ENCODE peak calls at places on chromosomes 1 and 21, in ten cellular contexts. N is adrenal gland, E is gastrocnemius medialis, O is transverse colon, C is body of pancreas, A is K562, B is GM12891, S is A549, L is GM12878, Q is stomach. G is an unnamed sample.

GRCh38 chr1:235503333-235504121 is 725 bp downstream of the B3GALNT2 start:
- DNase-seq in N (peak), E (peak), O (peak), C (peak), A (no peak), B (no peak), S (peak), L (no peak), Q (peak), G (peak)

GRCh38 chr1:231272880-231273279 is 31.9 kb downstream of the GNPAT start:
- DNase-seq in N (no peak), E (no peak), O (no peak), C (no peak), A (no peak), B (no peak), S (no peak), L (no peak), Q (no peak), G (no peak)

GRCh38 chr1:216193839-216194443 is 229.3 kb downstream of the USH2A start:
- DNase-seq in N (no peak), E (no peak), O (no peak), C (no peak), A (no peak), B (no peak), S (no peak), L (no peak), Q (no peak), G (no peak)

GRCh38 chr1:32220746-32221580 is 1.2 kb downstream of the TMEM234 start:
- DNase-seq in N (no peak), E (no peak), O (no peak), C (no peak), A (no peak), B (no peak), S (no peak), L (peak), Q (no peak), G (peak)

GRCh38 chr1:197320991-197321531 is 53.0 kb downstream of the CRB1 start:
- DNase-seq in N (peak), E (no peak), O (no peak), C (peak), A (no peak), B (no peak), S (peak), L (no peak), Q (no peak), G (peak)

GRCh38 chr21:28872218-28872617 is 120.5 kb downstream of the LTN1 start:
- DNase-seq in N (no peak), E (no peak), O (no peak), C (no peak), A (no peak), B (no peak), S (no peak), L (no peak), Q (no peak), G (no peak)

GRCh38 chr1:85047472-85048295 is 616 bp downstream of the MCOLN3 start:
- DNase-seq in N (peak), E (no peak), O (peak), C (peak), A (no peak), B (no peak), S (peak), L (no peak), Q (no peak), G (peak)

GRCh38 chr21:43585924-43586411 is 73.3 kb downstream of the HSF2BP start:
- DNase-seq in N (peak), E (peak), O (no peak), C (peak), A (no peak), B (no peak), S (peak), L (no peak), Q (peak), G (peak)

GRCh38 chr1:18325151-18325550 is 155.6 kb upstream of the KLHDC7A start:
- DNase-seq in N (no peak), E (no peak), O (no peak), C (no peak), A (no peak), B (no peak), S (no peak), L (no peak), Q (no peak), G (no peak)

GRCh38 chr1:11051781-11052510 is 4.9 kb upstream of the MASP2 start:
- DNase-seq in N (no peak), E (no peak), O (no peak), C (no peak), A (no peak), B (no peak), S (no peak), L (no peak), Q (no peak), G (no peak)

GRCh38 chr1:110605901-110606783 is at the start of gene KCNA2:
- DNase-seq in N (no peak), E (no peak), O (peak), C (peak), A (no peak), B (no peak), S (no peak), L (no peak), Q (peak), G (peak)

GRCh38 chr1:113630340-113631327 is 128.7 kb downstream of the PHTF1 start:
- DNase-seq in N (no peak), E (no peak), O (no peak), C (no peak), A (no peak), B (no peak), S (no peak), L (no peak), Q (no peak), G (no peak)

GRCh38 chr1:116766616-116767469 is 12.6 kb downstream of the CD2 start:
- DNase-seq in N (no peak), E (no peak), O (no peak), C (no peak), A (no peak), B (no peak), S (no peak), L (no peak), Q (no peak), G (no peak)

GRCh38 chr1:75170006-75170405 is 35.8 kb downstream of the LHX8 start:
- DNase-seq in N (no peak), E (no peak), O (no peak), C (no peak), A (no peak), B (no peak), S (no peak), L (no peak), Q (no peak), G (no peak)

DNA sequence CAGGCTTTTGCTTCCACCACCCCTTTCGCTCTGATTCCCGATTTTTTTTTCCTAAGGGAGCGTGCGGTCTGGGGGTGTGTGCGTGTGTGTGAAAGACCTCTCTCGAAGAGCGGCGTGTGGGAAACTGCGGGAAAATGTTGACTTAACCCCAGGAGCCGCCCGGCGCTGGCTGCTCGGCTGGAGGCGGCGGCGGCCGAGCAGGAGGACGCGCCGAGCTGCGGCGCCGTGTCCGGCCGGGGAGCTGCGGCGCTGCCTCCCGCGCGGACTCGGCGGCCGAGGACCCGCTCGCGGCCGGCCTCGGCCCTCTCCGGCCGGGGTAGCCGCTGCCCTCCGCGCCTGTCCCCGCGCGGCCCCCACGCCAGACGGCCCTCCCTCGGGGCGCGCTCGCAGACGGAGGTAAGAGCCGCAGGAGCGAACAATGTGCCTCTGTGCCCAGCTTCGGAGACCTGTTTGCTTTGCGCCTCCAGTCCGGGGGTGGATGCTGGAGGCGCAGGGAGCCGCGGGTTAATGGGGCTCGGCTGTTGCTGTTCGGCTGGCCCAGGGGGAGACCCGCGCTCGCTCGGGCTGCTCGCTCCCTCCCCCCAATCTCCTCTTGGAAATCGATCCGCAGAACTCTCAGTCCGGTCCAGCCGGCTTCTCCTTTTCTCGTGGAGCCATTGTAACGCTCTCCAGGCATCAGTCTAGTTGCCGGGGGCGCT is 1.2 kb downstream of the ADGRL2 start:
- DNase-seq in N (peak), E (peak), O (no peak), C (peak), A (no peak), B (peak), S (no peak), L (no peak), Q (peak), G (peak)
- TF ChIP-seq POLR2A in N (no peak), E (no peak), O (no peak), C (no peak), A (no peak), B (no peak), S (no peak), L (no peak), Q (no peak), G (no peak)

GRCh38 chr21:14382835-14383595 is at the start of gene HSPA13:
- DNase-seq in N (peak), E (peak), O (peak), C (peak), A (peak), B (peak), S (peak), L (peak), Q (peak), G (peak)
- TF ChIP-seq POLR2A in N (peak), E (peak), O (peak), C (peak), A (peak), B (peak), S (peak), L (peak), Q (no peak), G (no peak)

DNA sequence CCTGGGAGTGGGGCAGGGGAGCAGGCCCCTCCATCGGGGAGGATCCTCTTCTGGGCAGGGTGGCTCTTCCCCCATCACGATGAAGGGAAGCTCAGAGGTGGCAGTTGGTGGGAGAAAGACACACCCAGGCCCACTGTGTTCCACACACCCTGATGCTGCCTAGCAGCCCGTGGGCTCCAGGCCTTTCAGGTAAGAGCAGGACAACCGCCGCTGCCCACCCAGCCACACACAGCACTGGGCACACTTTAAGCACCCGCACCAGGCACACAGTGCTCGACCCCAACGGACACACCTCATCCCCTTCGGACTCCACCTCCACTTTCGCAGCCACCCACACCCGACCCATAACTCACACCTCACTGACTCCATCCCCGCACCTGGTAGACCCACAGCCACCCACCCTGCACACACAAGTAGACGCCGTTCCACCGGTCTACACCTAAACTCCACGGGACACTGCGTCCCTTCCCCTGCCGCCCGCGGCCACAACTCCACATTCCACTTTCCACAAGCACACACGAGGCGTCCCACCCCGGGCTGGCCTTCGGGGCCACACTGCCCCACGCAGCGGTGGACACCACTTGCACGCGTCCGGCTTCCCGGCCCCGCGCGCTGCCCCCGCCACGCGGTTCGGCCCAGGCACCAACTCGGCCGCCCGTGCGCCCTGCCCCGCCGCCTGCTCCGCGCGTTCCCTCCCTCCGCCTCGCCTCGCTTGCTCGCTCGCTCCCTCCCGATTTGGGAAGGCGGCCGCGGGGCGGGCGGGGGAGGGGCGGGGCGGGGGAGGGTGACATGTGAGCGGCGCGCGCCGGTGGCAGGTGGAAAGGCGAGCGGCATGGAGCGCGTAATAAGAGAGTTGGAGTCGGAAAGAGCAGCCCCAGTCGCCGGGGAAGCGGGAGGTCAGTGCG is at the start of gene KCNQ4:
- DNase-seq in N (peak), E (peak), O (peak), C (peak), A (peak), B (peak), S (no peak), L (no peak), Q (peak), G (peak)
- TF ChIP-seq POLR2A in N (no peak), E (peak), O (peak), C (no peak), A (no peak), B (no peak), S (no peak), L (no peak), Q (no peak), G (no peak)

DNA sequence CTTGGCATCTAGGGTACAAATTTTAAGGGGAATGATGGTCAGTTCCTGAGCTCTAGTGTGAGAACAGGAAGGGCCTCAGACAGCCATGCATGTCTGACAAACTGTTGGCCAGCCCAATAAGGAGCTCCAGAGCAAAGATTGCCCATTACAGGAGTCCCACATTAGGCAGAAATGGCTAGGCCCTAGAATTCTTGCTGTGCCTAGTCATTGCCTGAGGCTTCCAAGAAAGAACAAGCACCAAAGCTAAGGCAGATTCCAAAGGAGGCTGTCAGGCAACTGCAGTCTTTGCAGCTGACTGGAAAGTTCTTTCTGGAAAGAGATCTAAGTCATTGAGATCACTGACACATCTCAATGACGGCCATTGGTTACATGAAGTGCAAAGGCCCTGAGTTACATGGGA is 3.9 kb upstream of the STIL start:
- DNase-seq in N (no peak), E (no peak), O (no peak), C (no peak), A (no peak), B (no peak), S (no peak), L (no peak), Q (no peak), G (no peak)
- TF ChIP-seq POLR2A in N (no peak), E (no peak), O (no peak), C (no peak), A (no peak), B (no peak), S (no peak), L (no peak), Q (no peak), G (no peak)

GRCh38 chr21:42403611-42404231 is at the start of gene UBASH3A:
- DNase-seq in N (no peak), E (no peak), O (peak), C (no peak), A (peak), B (no peak), S (no peak), L (no peak), Q (no peak), G (no peak)
- TF ChIP-seq POLR2A in N (no peak), E (no peak), O (no peak), C (no peak), A (peak), B (no peak), S (no peak), L (no peak), Q (no peak), G (no peak)

GRCh38 chr1:207823880-207824566 is 72.2 kb downstream of the CD46 start:
- DNase-seq in N (peak), E (peak), O (peak), C (peak), A (no peak), B (no peak), S (peak), L (peak), Q (peak), G (peak)
- TF ChIP-seq POLR2A in N (peak), E (peak), O (peak), C (peak), A (no peak), B (peak), S (peak), L (peak), Q (no peak), G (peak)

GRCh38 chr21:38123626-38124025 is 133.2 kb upstream of the KCNJ15 start:
- DNase-seq in N (no peak), E (no peak), O (no peak), C (no peak), A (no peak), B (no peak), S (no peak), L (no peak), Q (no peak), G (no peak)

GRCh38 chr21:38119793-38120192 is 137.0 kb upstream of the KCNJ15 start:
- DNase-seq in N (no peak), E (no peak), O (no peak), C (no peak), A (no peak), B (no peak), S (no peak), L (no peak), Q (no peak), G (no peak)

GRCh38 chr21:38115870-38116269 is 140.9 kb upstream of the KCNJ15 start:
- DNase-seq in N (no peak), E (no peak), O (no peak), C (no peak), A (no peak), B (no peak), S (no peak), L (no peak), Q (no peak), G (no peak)

GRCh38 chr21:38121888-38122705 is 134.7 kb upstream of the KCNJ15 start:
- DNase-seq in N (no peak), E (no peak), O (no peak), C (no peak), A (peak), B (no peak), S (no peak), L (no peak), Q (no peak), G (no peak)

GRCh38 chr21:38120984-38121855 is 135.6 kb upstream of the KCNJ15 start:
- DNase-seq in N (no peak), E (no peak), O (no peak), C (no peak), A (peak), B (no peak), S (no peak), L (no peak), Q (no peak), G (no peak)
- TF ChIP-seq POLR2A in N (no peak), E (no peak), O (no peak), C (no peak), A (peak), B (no peak), S (no peak), L (no peak), Q (no peak), G (no peak)

GRCh38 chr1:220046052-220046930 is at the start of gene EPRS1:
- DNase-seq in N (peak), E (peak), O (peak), C (peak), A (peak), B (peak), S (peak), L (peak), Q (peak), G (peak)
- TF ChIP-seq POLR2A in N (no peak), E (peak), O (peak), C (peak), A (peak), B (peak), S (peak), L (peak), Q (no peak), G (peak)

DNA sequence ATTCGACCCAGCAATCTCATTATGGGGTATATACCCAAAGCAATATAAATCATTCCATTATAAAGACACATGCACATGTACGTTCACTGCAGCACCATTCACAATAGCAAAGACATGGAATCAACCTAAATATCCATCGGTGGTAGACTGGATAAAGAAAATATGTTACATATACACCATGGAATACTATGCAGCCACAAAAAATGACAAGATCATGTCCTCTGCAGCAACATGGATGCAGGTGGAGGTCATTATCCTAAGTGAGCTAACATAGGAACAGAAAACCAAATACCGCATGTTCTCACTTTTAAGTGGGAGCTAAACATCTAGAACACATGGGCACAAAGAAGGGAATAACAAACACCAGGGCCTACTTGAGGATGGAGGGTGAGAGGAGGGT is 115.5 kb downstream of the PTPN14 start:
- DNase-seq in N (no peak), E (no peak), O (no peak), C (no peak), A (no peak), B (no peak), S (no peak), L (no peak), Q (no peak), G (no peak)
- TF ChIP-seq POLR2A in N (no peak), E (no peak), O (no peak), C (no peak), A (no peak), B (no peak), S (no peak), L (no peak), Q (no peak), G (no peak)

GRCh38 chr1:168513656-168514404 is 30.0 kb downstream of the XCL2 start:
- DNase-seq in N (no peak), E (no peak), O (no peak), C (no peak), A (no peak), B (no peak), S (no peak), L (no peak), Q (no peak), G (no peak)
- TF ChIP-seq POLR2A in N (no peak), E (no peak), O (no peak), C (no peak), A (no peak), B (no peak), S (no peak), L (no peak), Q (no peak), G (no peak)